ENCODE peak calls at places on chromosomes 13 and 19, in five cellular contexts. One of them, this sample, is unnamed.

GRCh38 chr19:4352701-4353121 is 9.3 kb downstream of the MPND start:
- DNase-seq in lower leg skin: no peak
- DNase-seq in fibroblast of mammary gland: peak; percentile 78
- DNase-seq in type B pancreatic cell: no peak
- DNase-seq in GM12864: no peak
- DNase-seq in this sample: peak; percentile 81

GRCh38 chr19:33883869-33884519 is 87.3 kb downstream of the KCTD15 start:
- DNase-seq in lower leg skin: no peak
- DNase-seq in fibroblast of mammary gland: no peak
- DNase-seq in type B pancreatic cell: no peak
- DNase-seq in GM12864: no peak
- DNase-seq in this sample: no peak

GRCh38 chr19:55537741-55538111 is 793 bp upstream of the SBK2 start:
- DNase-seq in lower leg skin: no peak
- DNase-seq in fibroblast of mammary gland: no peak
- DNase-seq in type B pancreatic cell: no peak
- DNase-seq in GM12864: no peak
- DNase-seq in this sample: no peak

GRCh38 chr19:2274937-2275535 is 6.9 kb downstream of the PEAK3 start:
- DNase-seq in lower leg skin: peak; percentile 47
- DNase-seq in fibroblast of mammary gland: peak; percentile 76
- DNase-seq in type B pancreatic cell: peak; percentile 76
- DNase-seq in GM12864: no peak
- DNase-seq in this sample: peak; percentile 68

GRCh38 chr19:19457691-19458090 is 52.2 kb downstream of the GATAD2A start:
- DNase-seq in lower leg skin: no peak
- DNase-seq in fibroblast of mammary gland: no peak
- DNase-seq in type B pancreatic cell: no peak
- DNase-seq in GM12864: no peak
- DNase-seq in this sample: no peak

GRCh38 chr19:5436101-5436947 is 18.9 kb upstream of the ZNRF4 start:
- DNase-seq in lower leg skin: no peak
- DNase-seq in fibroblast of mammary gland: peak; percentile 16
- DNase-seq in type B pancreatic cell: peak; percentile 88
- DNase-seq in GM12864: no peak
- DNase-seq in this sample: no peak

GRCh38 chr19:3389876-3390361 is 23.5 kb downstream of the NFIC start:
- DNase-seq in lower leg skin: peak; percentile 15
- DNase-seq in fibroblast of mammary gland: peak; percentile 69
- DNase-seq in type B pancreatic cell: no peak
- DNase-seq in GM12864: no peak
- DNase-seq in this sample: no peak

GRCh38 chr13:32019612-32020233 is 11.9 kb upstream of the FRY start:
- DNase-seq in lower leg skin: no peak
- DNase-seq in fibroblast of mammary gland: peak; percentile 76
- DNase-seq in type B pancreatic cell: no peak
- DNase-seq in GM12864: peak; percentile 30
- DNase-seq in this sample: peak; percentile 62

GRCh38 chr13:38819053-38819452 is 132.2 kb downstream of the FREM2 start:
- DNase-seq in lower leg skin: no peak
- DNase-seq in fibroblast of mammary gland: no peak
- DNase-seq in type B pancreatic cell: no peak
- DNase-seq in GM12864: no peak
- DNase-seq in this sample: no peak

GRCh38 chr13:37618554-37618953 is 20.0 kb upstream of the POSTN start:
- DNase-seq in lower leg skin: no peak
- DNase-seq in fibroblast of mammary gland: peak; percentile 70
- DNase-seq in type B pancreatic cell: no peak
- DNase-seq in GM12864: no peak
- DNase-seq in this sample: no peak

GRCh38 chr13:36567485-36567884 is 106.3 kb upstream of the SERTM1 start:
- DNase-seq in lower leg skin: no peak
- DNase-seq in fibroblast of mammary gland: no peak
- DNase-seq in type B pancreatic cell: no peak
- DNase-seq in GM12864: no peak
- DNase-seq in this sample: no peak

GRCh38 chr19:14409157-14410053 is 9.7 kb downstream of the DDX39A start:
- DNase-seq in lower leg skin: no peak
- DNase-seq in fibroblast of mammary gland: no peak
- DNase-seq in type B pancreatic cell: no peak
- DNase-seq in GM12864: no peak
- DNase-seq in this sample: peak; percentile 12

GRCh38 chr13:113209336-113209879 is at the start of gene CUL4A:
- DNase-seq in lower leg skin: peak; percentile 72
- DNase-seq in fibroblast of mammary gland: peak; percentile 59
- DNase-seq in type B pancreatic cell: no peak
- DNase-seq in GM12864: no peak
- DNase-seq in this sample: peak; percentile 88

GRCh38 chr19:49682274-49682673 is 5.2 kb downstream of the PRMT1 start:
- DNase-seq in lower leg skin: no peak
- DNase-seq in fibroblast of mammary gland: peak; percentile 66
- DNase-seq in type B pancreatic cell: no peak
- DNase-seq in GM12864: no peak
- DNase-seq in this sample: no peak

GRCh38 chr13:41652735-41653361 is 195.5 kb downstream of the RGCC start:
- DNase-seq in lower leg skin: no peak
- DNase-seq in fibroblast of mammary gland: peak; percentile 80
- DNase-seq in type B pancreatic cell: no peak
- DNase-seq in GM12864: peak; percentile 16
- DNase-seq in this sample: peak; percentile 51

GRCh38 chr13:73307481-73307880 is 248.7 kb downstream of the KLF5 start:
- DNase-seq in lower leg skin: no peak
- DNase-seq in fibroblast of mammary gland: no peak
- DNase-seq in type B pancreatic cell: no peak
- DNase-seq in GM12864: no peak
- DNase-seq in this sample: no peak

GRCh38 chr19:41531438-41532311 is 44.3 kb upstream of the CEACAM21 start:
- DNase-seq in lower leg skin: peak; percentile 86
- DNase-seq in fibroblast of mammary gland: peak; percentile 78
- DNase-seq in type B pancreatic cell: no peak
- DNase-seq in GM12864: peak; percentile 92
- DNase-seq in this sample: peak; percentile 72

GRCh38 chr13:109156181-109156935 is 526.9 kb downstream of the MYO16 start:
- DNase-seq in lower leg skin: no peak
- DNase-seq in fibroblast of mammary gland: peak; percentile 87
- DNase-seq in type B pancreatic cell: no peak
- DNase-seq in GM12864: no peak
- DNase-seq in this sample: no peak

GRCh38 chr19:5057860-5058259 is 88.9 kb downstream of the KDM4B start:
- DNase-seq in lower leg skin: no peak
- DNase-seq in fibroblast of mammary gland: peak; percentile 26
- DNase-seq in type B pancreatic cell: no peak
- DNase-seq in GM12864: no peak
- DNase-seq in this sample: no peak

GRCh38 chr19:46614114-46614701 is 10.7 kb downstream of the PTGIR start:
- DNase-seq in lower leg skin: peak; percentile 73
- DNase-seq in fibroblast of mammary gland: peak; percentile 77
- DNase-seq in type B pancreatic cell: peak; percentile 88
- DNase-seq in GM12864: no peak
- DNase-seq in this sample: peak; percentile 86

GRCh38 chr13:46229251-46229650 is 17.5 kb downstream of the LRRC63 start:
- DNase-seq in lower leg skin: no peak
- DNase-seq in fibroblast of mammary gland: no peak
- DNase-seq in type B pancreatic cell: no peak
- DNase-seq in GM12864: no peak
- DNase-seq in this sample: no peak

DNA sequence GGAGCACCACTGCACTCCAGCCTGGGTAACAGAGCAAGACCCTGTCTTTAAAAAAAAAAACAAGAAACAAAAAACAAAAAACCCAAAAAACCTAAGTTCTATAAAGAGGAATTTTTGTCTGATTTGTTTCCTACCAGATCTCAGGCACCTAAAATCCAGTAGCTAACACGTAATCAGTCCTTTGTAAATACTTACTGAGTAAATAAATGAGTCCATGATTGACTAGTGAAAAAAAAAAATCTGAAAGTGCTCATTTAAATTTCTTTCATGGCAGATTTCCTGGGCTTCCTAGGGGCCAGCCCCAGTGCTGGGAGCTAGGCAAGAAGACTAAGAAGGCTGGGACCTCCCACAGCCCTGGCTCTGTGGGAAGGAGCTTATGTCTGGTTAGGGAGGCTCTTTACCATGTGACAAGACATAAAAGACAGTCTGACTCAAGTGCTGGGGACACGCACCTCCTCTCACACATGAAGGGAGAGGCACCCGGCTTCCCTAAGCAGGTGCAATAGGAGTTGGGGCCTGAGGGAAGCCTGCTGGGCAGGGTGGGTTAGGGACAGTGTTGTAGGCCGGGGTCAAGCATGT is 22.5 kb downstream of the LIG1 start:
- DNase-seq in lower leg skin: no peak
- DNase-seq in fibroblast of mammary gland: no peak
- DNase-seq in type B pancreatic cell: no peak
- DNase-seq in GM12864: no peak
- DNase-seq in this sample: no peak
- TF ChIP-seq CTCF in lower leg skin: no peak
- TF ChIP-seq CTCF in fibroblast of mammary gland: no peak
- TF ChIP-seq CTCF in type B pancreatic cell: no peak
- TF ChIP-seq CTCF in GM12864: no peak
- TF ChIP-seq CTCF in this sample: no peak

GRCh38 chr13:110312669-110313031 is 5.6 kb downstream of the COL4A2 start:
- DNase-seq in lower leg skin: no peak
- DNase-seq in fibroblast of mammary gland: peak; percentile 73
- DNase-seq in type B pancreatic cell: peak; percentile 50
- DNase-seq in GM12864: no peak
- DNase-seq in this sample: no peak
- TF ChIP-seq CTCF in lower leg skin: no peak
- TF ChIP-seq CTCF in fibroblast of mammary gland: no peak
- TF ChIP-seq CTCF in type B pancreatic cell: no peak
- TF ChIP-seq CTCF in GM12864: no peak
- TF ChIP-seq CTCF in this sample: no peak

GRCh38 chr13:75255653-75256052 is 226.3 kb downstream of the TBC1D4 start:
- DNase-seq in lower leg skin: no peak
- DNase-seq in fibroblast of mammary gland: no peak
- DNase-seq in type B pancreatic cell: no peak
- DNase-seq in GM12864: no peak
- DNase-seq in this sample: no peak

GRCh38 chr13:75255159-75255558 is 226.8 kb downstream of the TBC1D4 start:
- DNase-seq in lower leg skin: no peak
- DNase-seq in fibroblast of mammary gland: no peak
- DNase-seq in type B pancreatic cell: no peak
- DNase-seq in GM12864: no peak
- DNase-seq in this sample: no peak

GRCh38 chr13:75263741-75264407 is 218.1 kb downstream of the TBC1D4 start:
- DNase-seq in lower leg skin: no peak
- DNase-seq in fibroblast of mammary gland: peak; percentile 68
- DNase-seq in type B pancreatic cell: no peak
- DNase-seq in GM12864: no peak
- DNase-seq in this sample: no peak

GRCh38 chr13:75256922-75257321 is 225.0 kb downstream of the TBC1D4 start:
- DNase-seq in lower leg skin: no peak
- DNase-seq in fibroblast of mammary gland: no peak
- DNase-seq in type B pancreatic cell: no peak
- DNase-seq in GM12864: no peak
- DNase-seq in this sample: no peak

DNA sequence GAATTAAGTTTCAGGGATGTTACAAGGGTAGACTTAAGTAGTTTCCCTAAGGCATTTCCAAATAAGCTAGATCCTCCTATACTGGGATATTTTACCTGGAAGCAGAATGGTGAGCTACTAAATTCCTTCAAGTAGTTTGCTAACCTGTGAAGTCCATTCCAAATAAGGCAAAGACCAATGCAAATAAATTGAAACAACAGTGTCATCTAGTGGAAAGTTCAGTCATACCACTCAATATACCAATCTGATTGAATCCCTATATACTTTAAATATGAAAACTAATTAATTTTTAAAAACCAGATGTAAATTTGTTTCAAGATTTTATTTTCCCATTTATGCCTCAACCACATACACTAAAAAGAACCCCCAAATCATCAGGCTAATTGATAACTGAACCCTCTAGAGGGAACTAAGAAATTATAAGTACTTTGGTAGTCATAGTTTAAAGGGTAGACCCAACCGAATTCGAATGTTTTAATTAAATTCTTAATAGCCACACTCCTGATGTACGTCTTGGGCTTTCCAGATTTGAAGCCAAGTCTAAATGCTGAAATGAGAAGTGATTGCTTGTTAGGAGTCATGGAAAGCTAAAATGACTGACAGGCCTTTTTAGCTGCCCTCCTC is 223.7 kb downstream of the TBC1D4 start:
- DNase-seq in lower leg skin: no peak
- DNase-seq in fibroblast of mammary gland: peak; percentile 65
- DNase-seq in type B pancreatic cell: no peak
- DNase-seq in GM12864: peak; percentile 1
- DNase-seq in this sample: no peak
- TF ChIP-seq CTCF in lower leg skin: no peak
- TF ChIP-seq CTCF in fibroblast of mammary gland: peak; percentile 75
- TF ChIP-seq CTCF in type B pancreatic cell: peak; percentile 89
- TF ChIP-seq CTCF in GM12864: peak; percentile 51
- TF ChIP-seq CTCF in this sample: no peak

GRCh38 chr19:52492201-52492960 is 35.1 kb upstream of the ZNF808 start:
- DNase-seq in lower leg skin: no peak
- DNase-seq in fibroblast of mammary gland: no peak
- DNase-seq in type B pancreatic cell: peak; percentile 83
- DNase-seq in GM12864: no peak
- DNase-seq in this sample: no peak

GRCh38 chr19:52498571-52498970 is 28.9 kb upstream of the ZNF808 start:
- DNase-seq in lower leg skin: no peak
- DNase-seq in fibroblast of mammary gland: no peak
- DNase-seq in type B pancreatic cell: no peak
- DNase-seq in GM12864: no peak
- DNase-seq in this sample: no peak

GRCh38 chr19:52494518-52494917 is 33.0 kb upstream of the ZNF808 start:
- DNase-seq in lower leg skin: no peak
- DNase-seq in fibroblast of mammary gland: no peak
- DNase-seq in type B pancreatic cell: no peak
- DNase-seq in GM12864: no peak
- DNase-seq in this sample: no peak

GRCh38 chr19:52492991-52493470 is 34.4 kb upstream of the ZNF808 start:
- DNase-seq in lower leg skin: no peak
- DNase-seq in fibroblast of mammary gland: no peak
- DNase-seq in type B pancreatic cell: no peak
- DNase-seq in GM12864: no peak
- DNase-seq in this sample: peak; percentile 13
- TF ChIP-seq CTCF in lower leg skin: no peak
- TF ChIP-seq CTCF in fibroblast of mammary gland: no peak
- TF ChIP-seq CTCF in type B pancreatic cell: peak; percentile 13
- TF ChIP-seq CTCF in GM12864: no peak
- TF ChIP-seq CTCF in this sample: no peak